ENCODE peak calls at places on chromosomes 3 and 15, in nine cellular contexts. S is transverse colon, W is tibial nerve, C is A549, R is IMR-90, I is uterus, H is right lobe of liver, E is upper lobe of left lung, B is breast epithelium. T is an unnamed sample. For H3K4me1, the result is how much of the 10 kb centered on the place peaks cover.

GRCh38 chr3:120477826-120478225 is 27.0 kb upstream of the FSTL1 start:
- DNase-seq in C (no peak), B (no peak), I (no peak), R (no peak), W (no peak), S (no peak), E (no peak), H (no peak), T (no peak)

GRCh38 chr15:79168922-79169322 is 78.3 kb upstream of the RASGRF1 start:
- DNase-seq in W (no peak), C (peak), E (no peak), B (no peak), R (no peak), H (no peak), S (no peak), I (no peak), T (no peak)

GRCh38 chr3:161548301-161548700 is 51.7 kb downstream of the OTOL1 start:
- DNase-seq in S (no peak), I (no peak), C (no peak), B (no peak), R (no peak), W (no peak), E (no peak), H (no peak), T (no peak)

GRCh38 chr3:126355777-126356372 is 1.3 kb downstream of the KLF15 start:
- DNase-seq in H (peak), R (peak), C (no peak), I (peak), S (peak), W (peak), E (peak), B (peak), T (peak)

GRCh38 chr15:89628791-89629715 is 26.2 kb downstream of the KIF7 start:
- DNase-seq in H (peak), E (no peak), W (no peak), S (no peak), B (no peak), R (no peak), I (no peak), C (no peak), T (no peak)

GRCh38 chr3:123678108-123678511 is 93.3 kb upstream of the HACD2 start:
- DNase-seq in C (no peak), I (peak), R (peak), E (no peak), H (no peak), W (no peak), B (no peak), S (no peak), T (no peak)

GRCh38 chr15:29799859-29800258 is 22.4 kb downstream of the TJP1 start:
- DNase-seq in I (no peak), B (no peak), E (no peak), S (no peak), W (no peak), R (no peak), H (no peak), C (no peak), T (no peak)

GRCh38 chr3:133928903-133929607 is 33.4 kb upstream of the RAB6B start:
- DNase-seq in S (no peak), W (no peak), B (no peak), C (no peak), E (no peak), H (no peak), I (no peak), R (no peak), T (no peak)

GRCh38 chr3:148333091-148333490 is 364.6 kb upstream of the AGTR1 start:
- DNase-seq in R (no peak), W (no peak), E (no peak), H (no peak), S (no peak), I (no peak), C (peak), B (no peak), T (no peak)

GRCh38 chr3:63523100-63523499 is 129.4 kb upstream of the SNTN start:
- DNase-seq in R (no peak), S (no peak), B (no peak), H (no peak), C (no peak), W (no peak), I (no peak), E (no peak), T (no peak)

GRCh38 chr3:122349171-122349570 is 24.1 kb downstream of the CSTA start:
- DNase-seq in R (peak), W (no peak), H (no peak), S (no peak), C (no peak), I (no peak), E (no peak), B (no peak), T (no peak)

GRCh38 chr15:50051811-50052419 is 67.1 kb downstream of the ATP8B4 start:
- DNase-seq in I (peak), W (peak), B (no peak), R (peak), C (peak), H (no peak), E (peak), S (peak), T (no peak)

GRCh38 chr15:24784506-24784905 is 108.9 kb downstream of the NPAP1 start:
- DNase-seq in R (no peak), E (no peak), B (no peak), H (no peak), S (no peak), W (no peak), C (no peak), I (no peak), T (no peak)

GRCh38 chr3:12318758-12319621 is 30.1 kb downstream of the PPARG start:
- DNase-seq in R (no peak), I (no peak), B (no peak), S (no peak), E (no peak), W (no peak), C (no peak), H (no peak), T (no peak)

GRCh38 chr15:36458406-36458805 is 121.0 kb upstream of the CDIN1 start:
- DNase-seq in B (no peak), E (no peak), W (no peak), H (no peak), I (no peak), S (no peak), C (no peak), R (peak), T (no peak)

GRCh38 chr3:13160619-13161018 is 87.4 kb upstream of the IQSEC1 start:
- DNase-seq in H (peak), B (peak), C (no peak), E (no peak), I (no peak), W (no peak), R (no peak), S (no peak), T (no peak)

GRCh38 chr15:85976986-85977385 is 102.7 kb upstream of the AGBL1 start:
- DNase-seq in W (no peak), H (no peak), C (no peak), R (no peak), S (no peak), E (no peak), B (no peak), I (no peak), T (no peak)

GRCh38 chr3:179967622-179968021 is 69.1 kb downstream of the PEX5L start:
- DNase-seq in S (no peak), H (no peak), W (no peak), I (no peak), C (no peak), B (no peak), R (peak), E (no peak), T (no peak)

GRCh38 chr15:92839696-92840095 is 60.4 kb upstream of the CHD2 start:
- DNase-seq in E (peak), W (no peak), R (no peak), I (no peak), H (no peak), B (no peak), S (peak), C (no peak), T (peak)

GRCh38 chr15:90872481-90873184 is 4.2 kb downstream of the FURIN start:
- DNase-seq in B (no peak), I (peak), H (no peak), C (peak), S (no peak), E (no peak), W (no peak), R (peak), T (no peak)

GRCh38 chr15:67120839-67121540 is 55.6 kb downstream of the SMAD3 start:
- DNase-seq in R (peak), H (peak), B (peak), C (peak), S (peak), E (peak), I (peak), W (peak), T (peak)

GRCh38 chr3:190528721-190529120 is 14.8 kb downstream of the IL1RAP start:
- DNase-seq in B (no peak), I (no peak), R (no peak), W (no peak), S (no peak), H (no peak), E (no peak), C (no peak), T (no peak)

GRCh38 chr3:107988464-107989156 is 102.2 kb downstream of the CD47 start:
- DNase-seq in I (peak), H (no peak), S (peak), W (peak), B (no peak), E (peak), C (peak), R (peak), T (peak)

GRCh38 chr15:25690673-25691543 is 172.2 kb downstream of the ATP10A start:
- DNase-seq in C (no peak), B (peak), I (no peak), W (no peak), E (peak), H (no peak), S (no peak), R (peak), T (peak)

GRCh38 chr3:31064021-31064420 is 169.6 kb upstream of the GADL1 start:
- DNase-seq in E (no peak), W (no peak), H (no peak), I (no peak), B (no peak), C (no peak), S (no peak), R (peak), T (no peak)

GRCh38 chr3:47283596-47284364 is 1.0 kb downstream of the KLHL18 start:
- DNase-seq in H (no peak), W (no peak), R (no peak), C (no peak), I (no peak), S (peak), B (no peak), E (no peak), T (peak)

GRCh38 chr15:78536134-78536533 is 4.1 kb upstream of the PSMA4 start:
- DNase-seq in I (no peak), S (no peak), H (no peak), R (peak), E (no peak), C (no peak), W (no peak), B (no peak), T (no peak)

GRCh38 chr15:75107905-75108838 is 84.8 kb downstream of the PPCDC start:
- DNase-seq in B (no peak), W (no peak), R (peak), S (peak), E (peak), I (no peak), C (peak), H (no peak), T (peak)

GRCh38 chr3:128592891-128593290 is 57.7 kb downstream of the RPN1 start:
- DNase-seq in S (no peak), C (no peak), E (no peak), H (no peak), B (no peak), I (no peak), W (no peak), R (no peak), T (no peak)

GRCh38 chr3:147189016-147189415 is 217.3 kb downstream of the ZIC4 start:
- DNase-seq in B (no peak), I (no peak), S (no peak), R (peak), H (no peak), C (no peak), W (no peak), E (no peak), T (no peak)

GRCh38 chr15:33639968-33640367 is 328.3 kb upstream of the CHRM5 start:
- DNase-seq in I (no peak), W (no peak), R (no peak), E (no peak), S (no peak), H (no peak), C (no peak), B (no peak), T (no peak)

GRCh38 chr15:45641374-45641778 is 6.5 kb downstream of the SQOR start:
- DNase-seq in E (peak), W (peak), H (no peak), C (peak), R (peak), B (no peak), I (peak), S (peak), T (peak)
- H3K4me1 ChIP-seq in E (half or more), W (half or more), H (under half), C (half or more), R (under half), B (under half), I (under half), S (half or more), T (half or more)

GRCh38 chr15:99707481-99708270 is 25.6 kb downstream of the LYSMD4 start:
- DNase-seq in B (no peak), H (no peak), E (no peak), C (no peak), W (no peak), R (peak), I (no peak), S (no peak), T (no peak)
- H3K4me3 ChIP-seq in B (peak), H (no peak), E (no peak), C (no peak), W (no peak), R (no peak), I (no peak), S (no peak), T (no peak)

GRCh38 chr3:171346011-171346410 is 114.2 kb downstream of the TNIK start:
- DNase-seq in R (no peak), C (no peak), S (no peak), B (no peak), I (no peak), W (no peak), H (no peak), E (no peak), T (no peak)

GRCh38 chr3:171342783-171343420 is 117.3 kb downstream of the TNIK start:
- DNase-seq in E (no peak), S (no peak), W (no peak), R (no peak), C (no peak), I (no peak), H (no peak), B (no peak), T (no peak)

GRCh38 chr3:171345112-171345843 is 114.9 kb downstream of the TNIK start:
- DNase-seq in I (no peak), E (no peak), R (no peak), H (no peak), C (no peak), W (no peak), S (no peak), B (no peak), T (no peak)

GRCh38 chr3:171342200-171342599 is 118.0 kb downstream of the TNIK start:
- DNase-seq in R (no peak), B (no peak), E (no peak), C (no peak), S (no peak), H (no peak), W (no peak), I (no peak), T (no peak)

DNA sequence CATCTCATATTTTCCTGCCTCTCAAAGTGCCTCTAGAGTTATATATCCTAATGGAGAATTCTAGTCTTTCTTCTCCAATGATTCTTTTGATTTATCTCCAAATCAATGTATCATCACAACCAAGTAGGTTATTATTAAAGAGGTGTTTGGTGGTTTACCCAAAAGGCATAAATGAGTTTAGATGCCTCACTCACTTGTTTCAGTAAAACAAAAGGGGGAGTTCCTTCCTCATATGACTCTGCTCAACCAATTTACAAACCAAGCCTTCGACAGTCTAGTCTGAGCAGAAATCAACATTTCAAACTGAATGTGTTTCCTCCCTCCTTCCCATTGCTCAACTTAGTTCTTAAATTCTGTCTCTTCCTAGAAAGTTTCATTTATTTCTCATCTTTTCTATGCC is 116.5 kb downstream of the TNIK start:
- DNase-seq in W (no peak), R (no peak), B (no peak), C (no peak), E (no peak), S (no peak), I (no peak), H (no peak), T (no peak)
- TF ChIP-seq POLR2A in W (no peak), R (no peak), B (no peak), C (no peak), E (no peak), S (no peak), I (no peak), H (no peak), T (no peak)

DNA sequence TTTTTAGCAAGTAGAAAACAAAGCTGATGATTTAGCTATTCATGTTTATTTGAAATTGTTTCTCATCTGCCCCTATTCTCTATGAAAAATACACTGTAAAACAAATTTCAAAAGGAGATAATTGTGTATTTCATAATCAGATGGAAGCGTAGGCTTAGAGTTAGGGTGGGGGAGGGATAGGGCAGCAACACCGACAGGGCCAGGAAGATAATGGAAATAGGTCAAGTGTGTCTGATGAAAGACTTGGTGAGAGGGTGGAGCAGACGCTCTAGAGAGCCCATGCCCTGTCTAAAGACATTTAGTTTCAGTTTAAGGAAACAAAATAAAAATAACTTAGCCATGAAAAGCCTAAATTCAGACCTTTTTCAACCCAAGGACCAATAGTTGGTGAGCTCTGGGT is 51.6 kb upstream of the ARL6 start:
- DNase-seq in W (no peak), C (no peak), R (no peak), I (no peak), B (no peak), H (no peak), E (no peak), S (no peak), T (no peak)
- H3K4me1 ChIP-seq in W (under half), C (under half), R (under half), I (under half), B (under half), H (under half), E (under half), S (under half), T (under half)

DNA sequence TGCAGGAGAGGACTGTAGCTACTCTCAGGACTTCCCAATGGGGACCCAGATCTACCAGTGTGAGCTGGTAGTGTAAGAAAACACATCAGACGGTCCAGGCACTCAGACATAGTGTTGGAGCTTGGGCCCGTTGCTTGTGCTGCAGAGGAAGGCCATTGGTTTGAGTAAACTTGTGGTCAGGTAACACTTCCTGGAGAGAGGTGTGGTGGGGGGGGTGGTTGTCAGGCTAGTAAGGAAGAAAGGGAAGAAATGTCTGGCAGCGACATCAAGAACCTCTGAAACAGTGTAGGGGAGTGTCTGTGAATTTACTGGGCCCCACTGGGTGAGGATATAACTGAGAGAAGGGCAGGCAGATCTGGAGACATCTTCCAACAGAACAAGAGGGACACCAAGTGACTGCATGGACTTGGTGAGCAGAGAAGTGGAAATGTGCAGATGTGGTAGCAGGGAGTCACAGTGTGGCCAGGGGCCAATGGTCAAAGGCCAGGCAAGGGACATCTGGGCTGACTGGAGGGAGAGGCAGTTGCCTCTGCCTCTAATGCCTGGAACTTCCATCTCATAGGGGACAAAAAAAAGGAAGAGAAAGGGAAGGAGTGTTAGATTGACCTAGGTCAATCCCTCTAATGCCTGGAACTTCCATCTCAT is 63.7 kb upstream of the MRPS22 start:
- DNase-seq in B (no peak), W (no peak), S (no peak), R (no peak), E (no peak), I (no peak), H (peak), C (no peak), T (no peak)
- H3K4me3 ChIP-seq in B (no peak), W (no peak), S (no peak), R (no peak), E (no peak), I (no peak), H (no peak), C (no peak), T (no peak)

GRCh38 chr3:185537369-185537970 is 14.9 kb downstream of the LIPH start:
- DNase-seq in W (peak), R (peak), B (no peak), I (no peak), S (peak), H (no peak), E (peak), C (peak), T (peak)
- TF ChIP-seq POLR2A in W (no peak), R (no peak), B (no peak), I (no peak), S (peak), H (no peak), E (peak), C (no peak), T (peak)

T was measured in Peyer's patch.